ENCODE peak calls at places on chromosomes 11 and 22, in seven cellular contexts. C is ovary, A is astrocyte of the spinal cord, G is heart left ventricle, Q is fibroblast of lung, E is endothelial cell, D is stomach. K is an unnamed sample.

GRCh38 chr22:21015051-21016006 is at the start of gene P2RX6:
- DNase-seq in G (no peak), D (no peak), E (no peak), C (peak; percentile 26), Q (peak; percentile 39), A (peak; percentile 37), K (no peak)

GRCh38 chr11:16669799-16670415 is 68.5 kb upstream of the C11orf58 start:
- DNase-seq in Q (peak; percentile 85), E (no peak), G (no peak), D (no peak), C (no peak), A (peak; percentile 79), K (no peak)

GRCh38 chr11:126310229-126310991 is 6.5 kb downstream of the DCPS start:
- DNase-seq in Q (peak; percentile 58), E (peak; percentile 85), A (peak; percentile 77), D (peak; percentile 74), G (peak; percentile 89), C (peak; percentile 87), K (peak; percentile 82)

GRCh38 chr11:15768321-15768720 is 588.0 kb downstream of the SOX6 start:
- DNase-seq in C (no peak), D (no peak), Q (no peak), A (no peak), G (no peak), E (no peak), K (no peak)

GRCh38 chr11:85941380-85941973 is 86.3 kb downstream of the CCDC83 start:
- DNase-seq in D (peak; percentile 40), Q (peak; percentile 58), G (no peak), A (peak; percentile 68), E (peak; percentile 36), C (peak; percentile 72), K (no peak)

GRCh38 chr22:45424241-45424731 is 10.8 kb downstream of the RIBC2 start:
- DNase-seq in E (no peak), D (no peak), A (no peak), C (peak; percentile 12), Q (no peak), G (no peak), K (no peak)

GRCh38 chr11:117395476-117395875 is 67.8 kb downstream of the CEP164 start:
- DNase-seq in E (no peak), D (no peak), Q (no peak), G (no peak), A (no peak), C (no peak), K (no peak)

GRCh38 chr11:118911113-118911879 is 14.4 kb downstream of the BCL9L start:
- DNase-seq in D (no peak), G (peak; percentile 66), C (no peak), Q (peak; percentile 61), E (no peak), A (peak; percentile 60), K (no peak)

GRCh38 chr11:62431171-62431895 is 12.5 kb downstream of the SCGB1A1 start:
- DNase-seq in D (no peak), C (no peak), A (peak; percentile 80), G (no peak), Q (peak; percentile 93), E (no peak), K (no peak)

GRCh38 chr11:12737024-12737423 is 62.8 kb downstream of the TEAD1 start:
- DNase-seq in E (no peak), A (no peak), D (no peak), Q (no peak), G (no peak), C (no peak), K (no peak)
- TF ChIP-seq CTCF in E (no peak), A (no peak), D (no peak), Q (no peak), G (no peak), C (no peak), K (no peak)

DNA sequence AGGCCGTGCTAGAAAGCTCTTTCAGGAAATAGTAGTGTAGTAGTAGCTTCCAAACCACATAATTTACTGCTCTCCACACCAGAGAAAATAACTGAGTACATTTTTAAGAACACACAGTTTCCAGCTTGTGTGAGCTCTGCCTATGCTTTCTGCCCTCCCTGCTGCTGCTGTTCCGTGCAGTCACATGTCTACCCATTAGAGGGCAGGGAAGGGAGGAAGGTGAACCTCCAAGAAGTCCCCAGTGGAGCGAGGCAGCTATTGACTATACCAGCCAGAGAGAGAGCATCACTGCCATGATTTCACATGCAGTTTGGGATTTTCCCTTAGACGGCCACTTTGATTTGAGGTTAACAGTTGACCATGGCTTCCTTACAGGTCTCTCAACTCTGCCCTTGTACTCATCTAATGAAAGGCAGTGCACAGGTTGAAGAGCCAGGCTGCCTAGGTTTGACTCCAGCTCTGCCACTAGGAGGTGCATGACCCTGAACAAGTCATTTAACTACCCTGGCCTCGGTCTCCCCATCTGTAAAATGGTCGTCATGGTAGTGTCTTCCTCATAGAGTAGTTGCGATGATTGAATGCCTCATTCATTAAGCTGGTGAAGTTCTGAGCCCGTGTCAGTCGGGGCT is 19.7 kb upstream of the CTTN start:
- DNase-seq in A (no peak), G (no peak), E (no peak), D (no peak), Q (no peak), C (no peak), K (no peak)
- TF ChIP-seq CTCF in A (no peak), G (no peak), E (no peak), D (no peak), Q (no peak), C (no peak), K (no peak)

GRCh38 chr11:8060146-8060719 is 20.8 kb upstream of the TUB start:
- DNase-seq in C (no peak), A (no peak), D (peak; percentile 13), Q (no peak), E (no peak), G (no peak), K (no peak)

GRCh38 chr11:8059571-8060011 is 21.4 kb upstream of the TUB start:
- DNase-seq in A (no peak), E (no peak), C (no peak), Q (no peak), D (peak; percentile 16), G (no peak), K (peak; percentile 34)

GRCh38 chr11:8060801-8061554 is 20.0 kb upstream of the TUB start:
- DNase-seq in C (no peak), G (no peak), Q (peak; percentile 89), E (no peak), D (peak; percentile 18), A (peak; percentile 43), K (no peak)

GRCh38 chr11:8058216-8058615 is 22.8 kb upstream of the TUB start:
- DNase-seq in C (no peak), E (no peak), Q (no peak), D (peak; percentile 13), G (no peak), A (no peak), K (no peak)

DNA sequence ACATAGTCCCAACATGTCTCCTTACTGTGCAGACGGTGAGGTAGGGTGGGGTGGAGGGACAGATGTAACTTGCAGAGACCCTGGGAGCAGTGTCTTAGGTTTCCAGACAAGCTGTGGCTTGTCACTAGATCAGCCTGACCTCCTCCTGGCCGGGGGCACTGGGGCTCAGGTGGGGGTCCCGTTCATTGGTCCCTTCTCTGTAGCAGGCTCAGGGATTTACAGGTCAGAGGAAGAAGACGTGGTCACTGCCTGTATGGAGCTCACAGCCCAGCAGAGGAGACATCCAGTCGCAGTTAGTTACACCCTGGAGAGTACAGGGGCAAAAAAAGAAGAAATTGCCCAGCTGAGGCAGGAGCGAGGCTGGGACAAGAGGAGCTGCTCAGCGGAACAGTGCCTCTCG is 22.0 kb upstream of the TUB start:
- DNase-seq in A (no peak), Q (no peak), D (peak; percentile 17), G (no peak), C (no peak), E (no peak), K (no peak)
- TF ChIP-seq CTCF in A (no peak), Q (no peak), D (no peak), G (no peak), C (no peak), E (no peak), K (no peak)

DNA sequence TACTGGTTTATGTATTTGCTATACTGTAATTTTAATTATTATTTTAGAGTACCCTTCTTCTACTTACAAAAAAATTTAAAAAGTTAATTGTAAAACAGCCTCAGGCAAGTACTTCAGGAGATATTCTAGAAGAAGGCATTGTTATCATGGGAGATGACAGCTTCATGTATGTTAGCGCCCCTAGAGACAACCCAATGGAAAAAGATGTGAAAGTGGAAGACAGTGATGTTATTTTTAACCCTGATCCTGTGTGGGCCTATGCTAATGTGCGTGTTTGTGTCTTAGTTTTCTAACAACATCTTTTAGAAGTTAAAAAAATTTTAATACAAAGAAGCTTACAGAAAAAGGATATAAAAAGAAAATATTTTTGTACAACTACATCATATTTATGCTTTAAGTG is 205.0 kb downstream of the FAM76B start:
- DNase-seq in Q (no peak), D (no peak), C (no peak), A (no peak), E (no peak), G (no peak), K (no peak)
- TF ChIP-seq CTCF in Q (no peak), D (no peak), C (no peak), A (no peak), E (no peak), G (no peak), K (no peak)

GRCh38 chr22:37930952-37931440 is 22.4 kb downstream of the C22orf23 start:
- DNase-seq in A (no peak), C (no peak), D (no peak), Q (no peak), G (no peak), E (no peak), K (no peak)
- TF ChIP-seq CTCF in A (no peak), C (no peak), D (no peak), Q (no peak), G (no peak), E (no peak), K (no peak)

GRCh38 chr11:895331-896223 is 15.0 kb downstream of the CHID1 start:
- DNase-seq in C (no peak), D (no peak), G (no peak), A (no peak), E (no peak), Q (no peak), K (no peak)

GRCh38 chr11:897226-898159 is 13.1 kb downstream of the CHID1 start:
- DNase-seq in C (no peak), G (no peak), E (no peak), A (no peak), D (no peak), Q (no peak), K (no peak)

GRCh38 chr11:893008-893654 is 17.5 kb downstream of the CHID1 start:
- DNase-seq in G (no peak), E (no peak), C (no peak), D (no peak), A (no peak), Q (no peak), K (no peak)

GRCh38 chr11:892106-892505 is 18.5 kb downstream of the CHID1 start:
- DNase-seq in E (no peak), Q (no peak), G (no peak), C (no peak), D (no peak), A (no peak), K (no peak)

GRCh38 chr11:894575-895201 is 15.9 kb downstream of the CHID1 start:
- DNase-seq in C (no peak), D (no peak), E (no peak), G (no peak), A (no peak), Q (no peak), K (no peak)
- TF ChIP-seq CTCF in C (no peak), D (no peak), E (no peak), G (no peak), A (no peak), Q (no peak), K (no peak)